ENCODE peak calls at places on chromosomes 16 and 17, in four cellular contexts. H is A549, E is HepG2, O is GM12878. B is an unnamed sample.

GRCh38 chr17:61720016-61720795 is 129.2 kb upstream of the NACA2 start:
- DNase-seq in H (no peak), O (no peak), E (no peak), B (no peak)

GRCh38 chr17:7888184-7888920 is at the start of gene CHD3:
- DNase-seq in E (no peak), O (no peak), H (no peak), B (no peak)

GRCh38 chr17:9905902-9906301 is 831 bp upstream of the RCVRN start:
- DNase-seq in O (no peak), E (peak; percentile 3), H (peak; percentile 72), B (peak; percentile 64)

GRCh38 chr16:6106061-6106460 is 1008.5 kb upstream of the EEF2KMT start:
- DNase-seq in E (no peak), O (no peak), H (no peak), B (no peak)

GRCh38 chr17:20706752-20707372 is 127.3 kb downstream of the CDRT15L2 start:
- DNase-seq in H (no peak), O (no peak), E (no peak), B (no peak)

GRCh38 chr17:69898606-69899005 is 176.4 kb upstream of the KCNJ16 start:
- DNase-seq in H (no peak), O (no peak), E (no peak), B (no peak)

GRCh38 chr17:81310963-81311550 is 15.9 kb upstream of the SLC38A10 start:
- DNase-seq in H (no peak), E (no peak), O (no peak), B (peak; percentile 96)

GRCh38 chr16:26651464-26651863 is 415.3 kb upstream of the C16orf82 start:
- DNase-seq in O (no peak), E (no peak), H (no peak), B (no peak)

GRCh38 chr17:32546031-32546444 is 59.2 kb downstream of the CDK5R1 start:
- DNase-seq in H (no peak), O (no peak), E (no peak), B (peak; percentile 64)

GRCh38 chr17:80758793-80759673 is 214.4 kb downstream of the RPTOR start:
- DNase-seq in O (no peak), H (no peak), E (peak; percentile 29), B (no peak)

GRCh38 chr17:18950944-18951905 is 740 bp upstream of the SLC5A10 start:
- DNase-seq in O (no peak), E (no peak), H (no peak), B (no peak)

GRCh38 chr17:82282239-82283207 is 9.0 kb upstream of the CSNK1D start:
- DNase-seq in H (no peak), E (no peak), O (no peak), B (no peak)

GRCh38 chr17:15963670-15964110 is 18.8 kb downstream of the ADORA2B start:
- DNase-seq in O (no peak), H (no peak), E (no peak), B (no peak)

GRCh38 chr17:16962804-16963203 is 9.1 kb downstream of the TNFRSF13B start:
- DNase-seq in O (no peak), E (no peak), H (peak; percentile 38), B (no peak)

GRCh38 chr16:2523801-2524231 is 3.6 kb downstream of the AMDHD2 start:
- DNase-seq in E (no peak), O (no peak), H (no peak), B (no peak)

GRCh38 chr16:1379054-1379862 is 27.5 kb downstream of the GNPTG start:
- DNase-seq in E (peak; percentile 60), O (no peak), H (peak; percentile 76), B (peak; percentile 97)

GRCh38 chr16:77793417-77793816 is 5.1 kb downstream of the VAT1L start:
- DNase-seq in H (no peak), O (no peak), E (no peak), B (no peak)

GRCh38 chr17:65219124-65219523 is 82.0 kb downstream of the RGS9 start:
- DNase-seq in O (no peak), E (no peak), H (no peak), B (no peak)

GRCh38 chr16:31568577-31569359 is 41.1 kb downstream of the AHSP start:
- DNase-seq in O (no peak), E (no peak), H (no peak), B (peak; percentile 20)

GRCh38 chr16:49483651-49484451 is 110.2 kb downstream of the C16orf78 start:
- DNase-seq in H (no peak), E (no peak), O (no peak), B (no peak)

GRCh38 chr17:18093616-18094408 is 6.1 kb downstream of the DRG2 start:
- DNase-seq in E (peak; percentile 78), O (no peak), H (peak; percentile 63), B (no peak)

GRCh38 chr17:80146121-80147034 is 550 bp downstream of the EIF4A3 start:
- DNase-seq in E (no peak), H (no peak), O (no peak), B (peak; percentile 79)

GRCh38 chr16:83994087-83994486 is 26.0 kb downstream of the NECAB2 start:
- DNase-seq in O (no peak), E (peak; percentile 75), H (peak; percentile 75), B (no peak)

GRCh38 chr17:69105907-69106730 is 35.6 kb downstream of the ABCA6 start:
- DNase-seq in O (no peak), E (no peak), H (no peak), B (no peak)

GRCh38 chr16:88882358-88883030 is 16.0 kb upstream of the PABPN1L start:
- DNase-seq in H (no peak), O (no peak), E (no peak), B (no peak)

GRCh38 chr17:15340966-15341365 is 431 bp downstream of the TEKT3 start:
- DNase-seq in E (no peak), O (no peak), H (no peak), B (peak; percentile 41)

GRCh38 chr17:13521784-13522183 is 79.9 kb downstream of the HS3ST3A1 start:
- DNase-seq in O (no peak), H (no peak), E (no peak), B (peak; percentile 52)

GRCh38 chr17:2089021-2089422 is 34.1 kb downstream of the HIC1 start:
- DNase-seq in O (no peak), H (no peak), E (no peak), B (no peak)

DNA sequence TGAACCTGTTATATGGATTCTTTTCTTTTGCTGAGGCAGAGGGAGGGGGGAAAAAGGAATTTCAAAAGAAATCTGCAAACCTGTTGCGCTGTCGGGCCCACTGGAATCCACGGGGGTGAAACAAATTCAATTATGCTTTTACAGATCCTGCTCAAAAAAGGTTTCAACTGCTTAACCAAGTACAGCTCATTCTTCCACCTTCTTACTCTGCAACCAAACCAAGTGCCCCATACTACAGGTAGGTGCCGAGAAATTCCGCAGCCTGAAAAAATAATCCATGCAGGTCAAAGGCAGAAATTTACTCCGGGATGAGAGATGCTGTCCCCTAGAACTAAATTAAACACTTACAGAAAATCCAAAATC is 416 bp downstream of the RNF43 start:
- DNase-seq in H (no peak), O (no peak), E (no peak), B (no peak)
- TF ChIP-seq PBX3 in H (no peak), O (no peak), E (no peak), B (no peak)

DNA sequence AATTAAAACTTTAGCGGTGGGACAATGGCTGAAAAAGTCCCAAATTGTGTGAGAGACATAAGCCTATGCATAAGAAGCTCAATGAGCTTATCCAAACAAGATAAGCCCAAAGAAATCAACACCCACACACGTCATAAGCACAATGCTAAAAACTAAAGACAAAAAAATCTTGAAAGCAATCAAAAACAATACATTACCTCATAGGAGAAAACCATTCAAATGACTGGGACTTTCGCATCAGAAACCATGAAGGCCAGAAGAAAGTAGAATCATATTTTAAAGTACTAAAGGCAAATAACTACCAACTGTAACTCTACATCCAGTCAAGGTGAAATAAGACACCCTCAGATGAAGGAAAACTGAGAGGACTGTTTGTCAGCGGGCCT is 50.2 kb downstream of the ZCCHC14 start:
- DNase-seq in O (no peak), H (no peak), E (no peak), B (no peak)
- TF ChIP-seq PBX3 in O (no peak), H (no peak), E (no peak), B (no peak)

GRCh38 chr16:81624718-81625543 is 154.2 kb upstream of the PLCG2 start:
- DNase-seq in O (no peak), E (peak; percentile 88), H (no peak), B (no peak)

GRCh38 chr16:81627024-81627423 is 152.1 kb upstream of the PLCG2 start:
- DNase-seq in O (no peak), E (no peak), H (no peak), B (no peak)

GRCh38 chr16:81626181-81626674 is 152.9 kb upstream of the PLCG2 start:
- DNase-seq in H (no peak), E (no peak), O (no peak), B (no peak)

GRCh38 chr16:81627729-81628128 is 151.4 kb upstream of the PLCG2 start:
- DNase-seq in H (no peak), E (no peak), O (no peak), B (no peak)

GRCh38 chr16:81625544-81626152 is 153.4 kb upstream of the PLCG2 start:
- DNase-seq in E (no peak), O (no peak), H (no peak), B (no peak)
- TF ChIP-seq PBX3 in E (no peak), O (no peak), H (no peak), B (no peak)

DNA sequence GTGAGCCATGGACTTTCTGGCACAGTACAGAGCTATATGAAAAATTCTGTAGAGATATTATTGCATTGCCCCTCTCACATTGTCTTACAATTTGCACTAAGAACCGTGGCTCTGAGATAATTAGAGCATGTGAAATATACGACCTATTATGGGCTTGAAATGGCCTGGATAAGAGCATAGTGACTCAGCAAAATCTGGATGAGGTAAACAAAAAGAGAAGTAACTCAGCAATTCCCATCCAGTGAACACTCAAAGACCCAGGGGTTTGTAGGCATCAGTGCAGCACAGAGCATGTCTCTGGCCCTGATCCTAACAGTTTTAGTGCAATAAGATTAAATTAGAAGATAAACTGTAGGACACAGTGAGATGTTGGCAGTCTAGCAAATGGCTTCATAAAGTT is 317.2 kb upstream of the MYOCD start:
- DNase-seq in E (no peak), O (no peak), H (no peak), B (no peak)
- TF ChIP-seq PBX3 in E (no peak), O (no peak), H (no peak), B (no peak)

GRCh38 chr17:75319818-75320691 is 30.8 kb upstream of the SLC25A19 start:
- DNase-seq in E (no peak), H (no peak), O (no peak), B (no peak)
- TF ChIP-seq PBX3 in E (no peak), H (no peak), O (no peak), B (peak; percentile 37)

DNA sequence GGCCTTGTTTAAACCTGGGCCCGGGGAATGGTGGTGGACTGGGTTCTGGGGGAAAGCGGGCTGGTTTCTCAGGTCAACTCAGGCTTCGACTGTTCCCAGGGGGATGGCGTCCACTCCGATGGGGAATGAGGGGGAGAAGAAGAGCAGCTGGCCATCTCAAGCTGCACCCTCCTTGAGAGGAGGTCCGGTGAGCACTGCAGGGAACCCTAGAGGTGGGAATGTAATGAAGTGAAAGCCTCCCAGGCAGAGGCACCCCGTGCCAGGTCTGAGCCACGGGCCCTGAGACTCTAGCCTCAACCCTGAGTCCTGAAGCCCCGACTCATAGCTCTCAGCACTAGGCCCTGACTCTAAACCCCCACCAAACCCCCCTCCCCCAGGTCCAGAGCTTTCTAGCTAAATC is 1.2 kb upstream of the CDIPT start:
- DNase-seq in O (no peak), E (no peak), H (no peak), B (no peak)
- TF ChIP-seq PBX3 in O (no peak), E (no peak), H (no peak), B (no peak)

GRCh38 chr16:85963746-85964370 is 64.9 kb downstream of the IRF8 start:
- DNase-seq in E (no peak), O (no peak), H (no peak), B (no peak)
- TF ChIP-seq PBX3 in E (no peak), O (no peak), H (no peak), B (no peak)

GRCh38 chr17:50536683-50537646 is 4.4 kb downstream of the EPN3 start:
- DNase-seq in O (no peak), E (no peak), H (no peak), B (no peak)
- TF ChIP-seq PBX3 in O (no peak), E (no peak), H (no peak), B (no peak)

B was measured in SK-N-SH.